ENCODE peak calls at places on chromosome 18, in nine cellular contexts. One of them, this sample, is unnamed.

GRCh38 chr18:75208055-75208835 is 694 bp downstream of the PTGR3 start:
- DNase-seq in NCI-H2227 treated with DMSO at 0.1 percent for 48 hours: no peak
- DNase-seq in NCI-H1092: peak; percentile 51
- DNase-seq in stimulated activated CD4-positive, alpha-beta T cell treated with anti-CD3 and anti-CD28 coated beads, Interleukin-2, amount 100 ng/mL, for 48 hours: no peak
- DNase-seq in glutamatergic neuron: peak; percentile 63
- DNase-seq in PC-9: peak; percentile 39
- DNase-seq in IMR-90: peak; percentile 60
- DNase-seq in stimulated activated CD8-positive, alpha-beta memory T cell treated with anti-CD3 and anti-CD28 coated beads, Interleukin-4, amount 100 ng/mL, for 24 hours: no peak
- DNase-seq in aorta: peak; percentile 83
- DNase-seq in this sample: no peak

GRCh38 chr18:35247412-35248249 is 6.8 kb downstream of the ZNF397 start:
- DNase-seq in NCI-H1092: no peak
- DNase-seq in IMR-90: no peak
- DNase-seq in PC-9: no peak
- DNase-seq in stimulated activated CD8-positive, alpha-beta memory T cell treated with anti-CD3 and anti-CD28 coated beads, Interleukin-4, amount 100 ng/mL, for 24 hours: no peak
- DNase-seq in aorta: no peak
- DNase-seq in NCI-H2227 treated with DMSO at 0.1 percent for 48 hours: no peak
- DNase-seq in glutamatergic neuron: no peak
- DNase-seq in stimulated activated CD4-positive, alpha-beta T cell treated with anti-CD3 and anti-CD28 coated beads, Interleukin-2, amount 100 ng/mL, for 48 hours: no peak
- DNase-seq in this sample: no peak

GRCh38 chr18:23077493-23078256 is 57.6 kb upstream of the CABLES1 start:
- DNase-seq in NCI-H2227 treated with DMSO at 0.1 percent for 48 hours: no peak
- DNase-seq in stimulated activated CD8-positive, alpha-beta memory T cell treated with anti-CD3 and anti-CD28 coated beads, Interleukin-4, amount 100 ng/mL, for 24 hours: no peak
- DNase-seq in glutamatergic neuron: no peak
- DNase-seq in aorta: no peak
- DNase-seq in stimulated activated CD4-positive, alpha-beta T cell treated with anti-CD3 and anti-CD28 coated beads, Interleukin-2, amount 100 ng/mL, for 48 hours: no peak
- DNase-seq in NCI-H1092: no peak
- DNase-seq in PC-9: peak; percentile 30
- DNase-seq in IMR-90: no peak
- DNase-seq in this sample: no peak

GRCh38 chr18:3450358-3451107 is 561 bp downstream of the TGIF1 start:
- DNase-seq in glutamatergic neuron: peak; percentile 63
- DNase-seq in stimulated activated CD4-positive, alpha-beta T cell treated with anti-CD3 and anti-CD28 coated beads, Interleukin-2, amount 100 ng/mL, for 48 hours: peak; percentile 52
- DNase-seq in IMR-90: peak; percentile 73
- DNase-seq in aorta: peak; percentile 90
- DNase-seq in NCI-H1092: no peak
- DNase-seq in PC-9: no peak
- DNase-seq in NCI-H2227 treated with DMSO at 0.1 percent for 48 hours: peak; percentile 15
- DNase-seq in stimulated activated CD8-positive, alpha-beta memory T cell treated with anti-CD3 and anti-CD28 coated beads, Interleukin-4, amount 100 ng/mL, for 24 hours: peak; percentile 42
- DNase-seq in this sample: peak; percentile 37

GRCh38 chr18:59085126-59085794 is 54.4 kb upstream of the SEC11C start:
- DNase-seq in NCI-H1092: peak; percentile 30
- DNase-seq in IMR-90: no peak
- DNase-seq in aorta: no peak
- DNase-seq in stimulated activated CD8-positive, alpha-beta memory T cell treated with anti-CD3 and anti-CD28 coated beads, Interleukin-4, amount 100 ng/mL, for 24 hours: no peak
- DNase-seq in stimulated activated CD4-positive, alpha-beta T cell treated with anti-CD3 and anti-CD28 coated beads, Interleukin-2, amount 100 ng/mL, for 48 hours: no peak
- DNase-seq in PC-9: no peak
- DNase-seq in NCI-H2227 treated with DMSO at 0.1 percent for 48 hours: no peak
- DNase-seq in glutamatergic neuron: no peak
- DNase-seq in this sample: no peak

GRCh38 chr18:468841-469796 is 31.4 kb downstream of the COLEC12 start:
- DNase-seq in stimulated activated CD8-positive, alpha-beta memory T cell treated with anti-CD3 and anti-CD28 coated beads, Interleukin-4, amount 100 ng/mL, for 24 hours: no peak
- DNase-seq in NCI-H1092: no peak
- DNase-seq in NCI-H2227 treated with DMSO at 0.1 percent for 48 hours: no peak
- DNase-seq in IMR-90: no peak
- DNase-seq in stimulated activated CD4-positive, alpha-beta T cell treated with anti-CD3 and anti-CD28 coated beads, Interleukin-2, amount 100 ng/mL, for 48 hours: no peak
- DNase-seq in PC-9: no peak
- DNase-seq in aorta: no peak
- DNase-seq in glutamatergic neuron: no peak
- DNase-seq in this sample: no peak

GRCh38 chr18:46010050-46010449 is 42.9 kb upstream of the EPG5 start:
- DNase-seq in aorta: no peak
- DNase-seq in glutamatergic neuron: no peak
- DNase-seq in NCI-H1092: no peak
- DNase-seq in stimulated activated CD4-positive, alpha-beta T cell treated with anti-CD3 and anti-CD28 coated beads, Interleukin-2, amount 100 ng/mL, for 48 hours: no peak
- DNase-seq in IMR-90: no peak
- DNase-seq in PC-9: no peak
- DNase-seq in stimulated activated CD8-positive, alpha-beta memory T cell treated with anti-CD3 and anti-CD28 coated beads, Interleukin-4, amount 100 ng/mL, for 24 hours: no peak
- DNase-seq in NCI-H2227 treated with DMSO at 0.1 percent for 48 hours: no peak
- DNase-seq in this sample: no peak

GRCh38 chr18:53422896-53423295 is 801.6 kb downstream of the MBD2 start:
- DNase-seq in stimulated activated CD4-positive, alpha-beta T cell treated with anti-CD3 and anti-CD28 coated beads, Interleukin-2, amount 100 ng/mL, for 48 hours: no peak
- DNase-seq in PC-9: no peak
- DNase-seq in NCI-H1092: peak; percentile 0
- DNase-seq in aorta: no peak
- DNase-seq in IMR-90: no peak
- DNase-seq in stimulated activated CD8-positive, alpha-beta memory T cell treated with anti-CD3 and anti-CD28 coated beads, Interleukin-4, amount 100 ng/mL, for 24 hours: no peak
- DNase-seq in glutamatergic neuron: no peak
- DNase-seq in NCI-H2227 treated with DMSO at 0.1 percent for 48 hours: no peak
- DNase-seq in this sample: no peak

GRCh38 chr18:9931146-9931545 is 17.3 kb downstream of the VAPA start:
- DNase-seq in glutamatergic neuron: no peak
- DNase-seq in IMR-90: no peak
- DNase-seq in PC-9: no peak
- DNase-seq in stimulated activated CD4-positive, alpha-beta T cell treated with anti-CD3 and anti-CD28 coated beads, Interleukin-2, amount 100 ng/mL, for 48 hours: no peak
- DNase-seq in NCI-H2227 treated with DMSO at 0.1 percent for 48 hours: no peak
- DNase-seq in stimulated activated CD8-positive, alpha-beta memory T cell treated with anti-CD3 and anti-CD28 coated beads, Interleukin-4, amount 100 ng/mL, for 24 hours: no peak
- DNase-seq in aorta: no peak
- DNase-seq in NCI-H1092: no peak
- DNase-seq in this sample: no peak

GRCh38 chr18:69383191-69383590 is 17.5 kb upstream of the DOK6 start:
- DNase-seq in IMR-90: no peak
- DNase-seq in stimulated activated CD8-positive, alpha-beta memory T cell treated with anti-CD3 and anti-CD28 coated beads, Interleukin-4, amount 100 ng/mL, for 24 hours: no peak
- DNase-seq in glutamatergic neuron: no peak
- DNase-seq in NCI-H1092: no peak
- DNase-seq in aorta: no peak
- DNase-seq in PC-9: no peak
- DNase-seq in NCI-H2227 treated with DMSO at 0.1 percent for 48 hours: no peak
- DNase-seq in stimulated activated CD4-positive, alpha-beta T cell treated with anti-CD3 and anti-CD28 coated beads, Interleukin-2, amount 100 ng/mL, for 48 hours: no peak
- DNase-seq in this sample: no peak

GRCh38 chr18:45567123-45567522 is 48.2 kb upstream of the SLC14A2 start:
- DNase-seq in stimulated activated CD4-positive, alpha-beta T cell treated with anti-CD3 and anti-CD28 coated beads, Interleukin-2, amount 100 ng/mL, for 48 hours: no peak
- DNase-seq in aorta: no peak
- DNase-seq in PC-9: no peak
- DNase-seq in NCI-H2227 treated with DMSO at 0.1 percent for 48 hours: no peak
- DNase-seq in stimulated activated CD8-positive, alpha-beta memory T cell treated with anti-CD3 and anti-CD28 coated beads, Interleukin-4, amount 100 ng/mL, for 24 hours: no peak
- DNase-seq in NCI-H1092: no peak
- DNase-seq in glutamatergic neuron: no peak
- DNase-seq in IMR-90: peak; percentile 21
- DNase-seq in this sample: no peak

GRCh38 chr18:32362484-32362883 is 108.2 kb downstream of the GAREM1 start:
- DNase-seq in stimulated activated CD8-positive, alpha-beta memory T cell treated with anti-CD3 and anti-CD28 coated beads, Interleukin-4, amount 100 ng/mL, for 24 hours: no peak
- DNase-seq in IMR-90: peak; percentile 28
- DNase-seq in glutamatergic neuron: no peak
- DNase-seq in NCI-H2227 treated with DMSO at 0.1 percent for 48 hours: no peak
- DNase-seq in aorta: no peak
- DNase-seq in NCI-H1092: no peak
- DNase-seq in PC-9: no peak
- DNase-seq in stimulated activated CD4-positive, alpha-beta T cell treated with anti-CD3 and anti-CD28 coated beads, Interleukin-2, amount 100 ng/mL, for 48 hours: no peak
- DNase-seq in this sample: no peak

GRCh38 chr18:49865401-49865800 is 52.1 kb upstream of the ACAA2 start:
- DNase-seq in IMR-90: no peak
- DNase-seq in stimulated activated CD8-positive, alpha-beta memory T cell treated with anti-CD3 and anti-CD28 coated beads, Interleukin-4, amount 100 ng/mL, for 24 hours: no peak
- DNase-seq in PC-9: no peak
- DNase-seq in aorta: no peak
- DNase-seq in NCI-H1092: peak; percentile 18
- DNase-seq in NCI-H2227 treated with DMSO at 0.1 percent for 48 hours: no peak
- DNase-seq in glutamatergic neuron: no peak
- DNase-seq in stimulated activated CD4-positive, alpha-beta T cell treated with anti-CD3 and anti-CD28 coated beads, Interleukin-2, amount 100 ng/mL, for 48 hours: no peak
- DNase-seq in this sample: no peak

GRCh38 chr18:46793565-46793964 is 36.7 kb upstream of the ST8SIA5 start:
- DNase-seq in PC-9: no peak
- DNase-seq in aorta: no peak
- DNase-seq in glutamatergic neuron: no peak
- DNase-seq in NCI-H1092: no peak
- DNase-seq in stimulated activated CD8-positive, alpha-beta memory T cell treated with anti-CD3 and anti-CD28 coated beads, Interleukin-4, amount 100 ng/mL, for 24 hours: no peak
- DNase-seq in stimulated activated CD4-positive, alpha-beta T cell treated with anti-CD3 and anti-CD28 coated beads, Interleukin-2, amount 100 ng/mL, for 48 hours: no peak
- DNase-seq in NCI-H2227 treated with DMSO at 0.1 percent for 48 hours: no peak
- DNase-seq in IMR-90: no peak
- DNase-seq in this sample: no peak

GRCh38 chr18:8943900-8944870 is 158.3 kb upstream of the NDUFV2 start:
- DNase-seq in stimulated activated CD8-positive, alpha-beta memory T cell treated with anti-CD3 and anti-CD28 coated beads, Interleukin-4, amount 100 ng/mL, for 24 hours: no peak
- DNase-seq in NCI-H2227 treated with DMSO at 0.1 percent for 48 hours: no peak
- DNase-seq in aorta: no peak
- DNase-seq in IMR-90: peak; percentile 94
- DNase-seq in NCI-H1092: no peak
- DNase-seq in PC-9: no peak
- DNase-seq in glutamatergic neuron: no peak
- DNase-seq in stimulated activated CD4-positive, alpha-beta T cell treated with anti-CD3 and anti-CD28 coated beads, Interleukin-2, amount 100 ng/mL, for 48 hours: no peak
- DNase-seq in this sample: no peak

GRCh38 chr18:11178951-11179549 is 29.7 kb upstream of the PIEZO2 start:
- DNase-seq in NCI-H2227 treated with DMSO at 0.1 percent for 48 hours: no peak
- DNase-seq in aorta: peak; percentile 92
- DNase-seq in PC-9: no peak
- DNase-seq in glutamatergic neuron: no peak
- DNase-seq in IMR-90: no peak
- DNase-seq in stimulated activated CD4-positive, alpha-beta T cell treated with anti-CD3 and anti-CD28 coated beads, Interleukin-2, amount 100 ng/mL, for 48 hours: no peak
- DNase-seq in NCI-H1092: no peak
- DNase-seq in stimulated activated CD8-positive, alpha-beta memory T cell treated with anti-CD3 and anti-CD28 coated beads, Interleukin-4, amount 100 ng/mL, for 24 hours: no peak
- DNase-seq in this sample: no peak

GRCh38 chr18:58838946-58839345 is 25.7 kb upstream of the ZNF532 start:
- DNase-seq in PC-9: no peak
- DNase-seq in stimulated activated CD8-positive, alpha-beta memory T cell treated with anti-CD3 and anti-CD28 coated beads, Interleukin-4, amount 100 ng/mL, for 24 hours: no peak
- DNase-seq in NCI-H1092: no peak
- DNase-seq in aorta: no peak
- DNase-seq in stimulated activated CD4-positive, alpha-beta T cell treated with anti-CD3 and anti-CD28 coated beads, Interleukin-2, amount 100 ng/mL, for 48 hours: no peak
- DNase-seq in NCI-H2227 treated with DMSO at 0.1 percent for 48 hours: no peak
- DNase-seq in IMR-90: no peak
- DNase-seq in glutamatergic neuron: no peak
- DNase-seq in this sample: no peak

GRCh38 chr18:79354350-79354749 is 41.4 kb upstream of the NFATC1 start:
- DNase-seq in stimulated activated CD4-positive, alpha-beta T cell treated with anti-CD3 and anti-CD28 coated beads, Interleukin-2, amount 100 ng/mL, for 48 hours: no peak
- DNase-seq in NCI-H2227 treated with DMSO at 0.1 percent for 48 hours: no peak
- DNase-seq in stimulated activated CD8-positive, alpha-beta memory T cell treated with anti-CD3 and anti-CD28 coated beads, Interleukin-4, amount 100 ng/mL, for 24 hours: no peak
- DNase-seq in NCI-H1092: no peak
- DNase-seq in IMR-90: no peak
- DNase-seq in PC-9: no peak
- DNase-seq in glutamatergic neuron: no peak
- DNase-seq in aorta: no peak
- DNase-seq in this sample: no peak